ENCODE peak calls at places on chromosomes 11 and 22, in ten cellular contexts. One of them, this sample, is unnamed.
A peak's percentile ranks its signal among the peaks of the same experiment; 100 is the strongest.

GRCh38 chr11:77854838-77855237 is 33.9 kb downstream of the AAMDC start:
- DNase-seq in AG09309: no peak
- DNase-seq in GM19239: no peak
- DNase-seq in foreskin keratinocyte: no peak
- DNase-seq in HT1080: no peak
- DNase-seq in CD8-positive, alpha-beta memory T cell: no peak
- DNase-seq in RPMI7951: no peak
- DNase-seq in iPS DF 6.9: no peak
- DNase-seq in retinal pigment epithelial cell: no peak
- DNase-seq in nucleus accumbens: no peak
- DNase-seq in this sample: no peak

GRCh38 chr11:45212566-45213315 is 66.3 kb downstream of the PRDM11 start:
- DNase-seq in AG09309: no peak
- DNase-seq in GM19239: no peak
- DNase-seq in foreskin keratinocyte: no peak
- DNase-seq in HT1080: no peak
- DNase-seq in CD8-positive, alpha-beta memory T cell: no peak
- DNase-seq in RPMI7951: no peak
- DNase-seq in iPS DF 6.9: no peak
- DNase-seq in retinal pigment epithelial cell: no peak
- DNase-seq in nucleus accumbens: no peak
- DNase-seq in this sample: no peak

GRCh38 chr11:73420136-73420535 is 43.9 kb downstream of the RELT start:
- DNase-seq in AG09309: no peak
- DNase-seq in GM19239: no peak
- DNase-seq in foreskin keratinocyte: no peak
- DNase-seq in HT1080: no peak
- DNase-seq in CD8-positive, alpha-beta memory T cell: no peak
- DNase-seq in RPMI7951: no peak
- DNase-seq in iPS DF 6.9: no peak
- DNase-seq in retinal pigment epithelial cell: no peak
- DNase-seq in nucleus accumbens: no peak
- DNase-seq in this sample: no peak

GRCh38 chr11:61477734-61478148 is 30.8 kb upstream of the LRRC10B start:
- DNase-seq in AG09309: no peak
- DNase-seq in GM19239: peak; percentile 65
- DNase-seq in foreskin keratinocyte: no peak
- DNase-seq in HT1080: no peak
- DNase-seq in CD8-positive, alpha-beta memory T cell: peak; percentile 35
- DNase-seq in RPMI7951: no peak
- DNase-seq in iPS DF 6.9: no peak
- DNase-seq in retinal pigment epithelial cell: no peak
- DNase-seq in nucleus accumbens: no peak
- DNase-seq in this sample: no peak

GRCh38 chr22:39592104-39593060 is 21.8 kb downstream of the CACNA1I start:
- DNase-seq in AG09309: peak; percentile 20
- DNase-seq in GM19239: no peak
- DNase-seq in foreskin keratinocyte: peak; percentile 46
- DNase-seq in HT1080: peak; percentile 78
- DNase-seq in CD8-positive, alpha-beta memory T cell: no peak
- DNase-seq in RPMI7951: peak; percentile 88
- DNase-seq in iPS DF 6.9: no peak
- DNase-seq in retinal pigment epithelial cell: peak; percentile 76
- DNase-seq in nucleus accumbens: no peak
- DNase-seq in this sample: no peak

GRCh38 chr22:39242809-39243442 is 1.9 kb downstream of the PDGFB start:
- DNase-seq in AG09309: no peak
- DNase-seq in GM19239: no peak
- DNase-seq in foreskin keratinocyte: peak; percentile 74
- DNase-seq in HT1080: no peak
- DNase-seq in CD8-positive, alpha-beta memory T cell: peak; percentile 39
- DNase-seq in RPMI7951: no peak
- DNase-seq in iPS DF 6.9: no peak
- DNase-seq in retinal pigment epithelial cell: no peak
- DNase-seq in nucleus accumbens: peak; percentile 33
- DNase-seq in this sample: no peak

GRCh38 chr11:63840356-63841060 is 1.6 kb downstream of the MARK2 start:
- DNase-seq in AG09309: no peak
- DNase-seq in GM19239: no peak
- DNase-seq in foreskin keratinocyte: no peak
- DNase-seq in HT1080: no peak
- DNase-seq in CD8-positive, alpha-beta memory T cell: no peak
- DNase-seq in RPMI7951: no peak
- DNase-seq in iPS DF 6.9: no peak
- DNase-seq in retinal pigment epithelial cell: no peak
- DNase-seq in nucleus accumbens: no peak
- DNase-seq in this sample: no peak

GRCh38 chr11:119414734-119415133 is 8.2 kb downstream of the THY1 start:
- DNase-seq in AG09309: no peak
- DNase-seq in GM19239: no peak
- DNase-seq in foreskin keratinocyte: no peak
- DNase-seq in HT1080: no peak
- DNase-seq in CD8-positive, alpha-beta memory T cell: no peak
- DNase-seq in RPMI7951: no peak
- DNase-seq in iPS DF 6.9: no peak
- DNase-seq in retinal pigment epithelial cell: no peak
- DNase-seq in nucleus accumbens: no peak
- DNase-seq in this sample: no peak

GRCh38 chr22:38129856-38130255 is 19.4 kb upstream of the BAIAP2L2 start:
- DNase-seq in AG09309: no peak
- DNase-seq in GM19239: no peak
- DNase-seq in foreskin keratinocyte: no peak
- DNase-seq in HT1080: no peak
- DNase-seq in CD8-positive, alpha-beta memory T cell: no peak
- DNase-seq in RPMI7951: no peak
- DNase-seq in iPS DF 6.9: no peak
- DNase-seq in retinal pigment epithelial cell: no peak
- DNase-seq in nucleus accumbens: no peak
- DNase-seq in this sample: no peak

This sample was measured in GM12878.